ENCODE peak calls at places on chromosome 7, in five cellular contexts. One of them, this sample, is unnamed.

GRCh38 chr7:108203433-108204002 is 73.4 kb upstream of the LAMB4 start:
- DNase-seq in astrocyte of the spinal cord: no peak
- DNase-seq in spleen: no peak
- DNase-seq in stomach: no peak
- DNase-seq in mammary epithelial cell: no peak
- DNase-seq in this sample: no peak

GRCh38 chr7:9149499-9150082 is 716.2 kb downstream of the NXPH1 start:
- DNase-seq in astrocyte of the spinal cord: peak
- DNase-seq in spleen: no peak
- DNase-seq in stomach: no peak
- DNase-seq in mammary epithelial cell: peak
- DNase-seq in this sample: no peak

GRCh38 chr7:128266891-128267839 is 26.1 kb downstream of the LEP start:
- DNase-seq in astrocyte of the spinal cord: peak
- DNase-seq in spleen: no peak
- DNase-seq in stomach: peak
- DNase-seq in mammary epithelial cell: peak
- DNase-seq in this sample: peak

GRCh38 chr7:92366730-92367129 is 80.6 kb upstream of the GATAD1 start:
- DNase-seq in astrocyte of the spinal cord: no peak
- DNase-seq in spleen: no peak
- DNase-seq in stomach: no peak
- DNase-seq in mammary epithelial cell: no peak
- DNase-seq in this sample: peak

GRCh38 chr7:139043823-139044812 is 8.3 kb upstream of the ZC3HAV1L start:
- DNase-seq in astrocyte of the spinal cord: no peak
- DNase-seq in spleen: no peak
- DNase-seq in stomach: peak
- DNase-seq in mammary epithelial cell: peak
- DNase-seq in this sample: no peak

GRCh38 chr7:41861642-41862041 is 158.8 kb upstream of the INHBA start:
- DNase-seq in astrocyte of the spinal cord: no peak
- DNase-seq in spleen: no peak
- DNase-seq in stomach: no peak
- DNase-seq in mammary epithelial cell: no peak
- DNase-seq in this sample: no peak

GRCh38 chr7:65454479-65454878 is 80.8 kb downstream of the ZNF92 start:
- DNase-seq in astrocyte of the spinal cord: no peak
- DNase-seq in spleen: no peak
- DNase-seq in stomach: no peak
- DNase-seq in mammary epithelial cell: no peak
- DNase-seq in this sample: no peak

GRCh38 chr7:131507592-131508331 is 48.7 kb downstream of the PODXL start:
- DNase-seq in astrocyte of the spinal cord: peak
- DNase-seq in spleen: peak
- DNase-seq in stomach: peak
- DNase-seq in mammary epithelial cell: peak
- DNase-seq in this sample: peak

GRCh38 chr7:87148332-87148955 is 3.8 kb upstream of the DMTF1 start:
- DNase-seq in astrocyte of the spinal cord: peak
- DNase-seq in spleen: no peak
- DNase-seq in stomach: no peak
- DNase-seq in mammary epithelial cell: peak
- DNase-seq in this sample: peak

GRCh38 chr7:39700932-39701331 is 77.6 kb downstream of the RALA start:
- DNase-seq in astrocyte of the spinal cord: no peak
- DNase-seq in spleen: no peak
- DNase-seq in stomach: no peak
- DNase-seq in mammary epithelial cell: no peak
- DNase-seq in this sample: no peak

GRCh38 chr7:137936509-137937201 is 65.2 kb downstream of the CREB3L2 start:
- DNase-seq in astrocyte of the spinal cord: no peak
- DNase-seq in spleen: no peak
- DNase-seq in stomach: no peak
- DNase-seq in mammary epithelial cell: no peak
- DNase-seq in this sample: no peak

GRCh38 chr7:43761382-43761781 is 2.9 kb downstream of the BLVRA start:
- DNase-seq in astrocyte of the spinal cord: no peak
- DNase-seq in spleen: no peak
- DNase-seq in stomach: no peak
- DNase-seq in mammary epithelial cell: no peak
- DNase-seq in this sample: no peak

GRCh38 chr7:43758861-43759683 is 592 bp downstream of the BLVRA start:
- DNase-seq in astrocyte of the spinal cord: peak
- DNase-seq in spleen: peak
- DNase-seq in stomach: peak
- DNase-seq in mammary epithelial cell: peak
- DNase-seq in this sample: peak

GRCh38 chr7:43756368-43757072 is 2.0 kb upstream of the BLVRA start:
- DNase-seq in astrocyte of the spinal cord: peak
- DNase-seq in spleen: no peak
- DNase-seq in stomach: no peak
- DNase-seq in mammary epithelial cell: peak
- DNase-seq in this sample: peak

GRCh38 chr7:43757073-43757720 is 1.3 kb upstream of the BLVRA start:
- DNase-seq in astrocyte of the spinal cord: no peak
- DNase-seq in spleen: no peak
- DNase-seq in stomach: no peak
- DNase-seq in mammary epithelial cell: no peak
- DNase-seq in this sample: no peak

DNA sequence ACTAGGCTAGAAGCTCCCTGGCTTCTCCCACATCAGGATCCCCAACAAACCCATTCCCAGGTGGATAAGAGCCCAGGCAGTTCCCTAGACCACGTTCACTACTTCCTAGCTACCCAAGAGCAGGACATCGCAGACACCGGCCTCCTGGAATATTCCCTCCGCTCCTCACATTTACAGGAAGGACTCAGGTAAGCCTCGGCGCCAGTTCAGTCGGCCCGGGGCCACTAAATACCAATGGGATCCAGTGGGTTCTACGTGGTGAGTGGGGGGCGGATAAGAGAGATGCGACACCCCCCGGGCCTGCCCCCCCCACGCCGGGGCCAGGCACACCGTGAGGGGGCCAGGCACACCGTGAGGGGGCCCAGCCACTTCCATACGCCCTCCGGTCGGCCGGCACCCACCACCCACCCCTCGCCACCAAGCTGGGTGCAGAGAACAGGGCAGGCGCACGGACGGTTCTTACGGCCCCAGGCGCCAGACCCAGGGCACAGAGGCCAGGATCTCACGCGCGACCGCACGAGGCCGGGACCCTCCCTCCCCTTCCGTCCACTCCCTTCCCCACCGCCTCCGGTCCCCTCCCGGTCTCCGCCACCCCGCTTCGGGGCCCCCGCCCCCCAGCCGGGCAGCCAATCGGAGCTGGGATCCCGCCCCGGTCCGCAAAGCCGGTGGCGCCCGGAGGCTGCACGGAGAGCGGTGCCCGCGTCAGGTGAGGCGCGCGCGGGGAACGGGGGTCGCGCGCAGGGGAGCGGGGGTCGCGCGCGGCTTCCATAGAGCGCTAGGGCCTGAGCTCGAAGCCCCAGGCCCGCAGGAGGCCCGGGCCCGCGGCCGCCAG is at the start of gene BLVRA:
- DNase-seq in astrocyte of the spinal cord: peak
- DNase-seq in spleen: peak
- DNase-seq in stomach: peak
- DNase-seq in mammary epithelial cell: peak
- DNase-seq in this sample: peak
- TF ChIP-seq CTCF in astrocyte of the spinal cord: no peak
- TF ChIP-seq CTCF in spleen: no peak
- TF ChIP-seq CTCF in stomach: no peak
- TF ChIP-seq CTCF in mammary epithelial cell: no peak
- TF ChIP-seq CTCF in this sample: no peak

GRCh38 chr7:73646785-73647724 is 20.6 kb upstream of the VPS37D start:
- DNase-seq in astrocyte of the spinal cord: no peak
- DNase-seq in spleen: no peak
- DNase-seq in stomach: no peak
- DNase-seq in mammary epithelial cell: no peak
- DNase-seq in this sample: no peak
- H3K4me3 ChIP-seq in astrocyte of the spinal cord: no peak
- H3K4me3 ChIP-seq in spleen: no peak
- H3K4me3 ChIP-seq in stomach: peak
- H3K4me3 ChIP-seq in mammary epithelial cell: no peak
- H3K4me3 ChIP-seq in this sample: no peak

DNA sequence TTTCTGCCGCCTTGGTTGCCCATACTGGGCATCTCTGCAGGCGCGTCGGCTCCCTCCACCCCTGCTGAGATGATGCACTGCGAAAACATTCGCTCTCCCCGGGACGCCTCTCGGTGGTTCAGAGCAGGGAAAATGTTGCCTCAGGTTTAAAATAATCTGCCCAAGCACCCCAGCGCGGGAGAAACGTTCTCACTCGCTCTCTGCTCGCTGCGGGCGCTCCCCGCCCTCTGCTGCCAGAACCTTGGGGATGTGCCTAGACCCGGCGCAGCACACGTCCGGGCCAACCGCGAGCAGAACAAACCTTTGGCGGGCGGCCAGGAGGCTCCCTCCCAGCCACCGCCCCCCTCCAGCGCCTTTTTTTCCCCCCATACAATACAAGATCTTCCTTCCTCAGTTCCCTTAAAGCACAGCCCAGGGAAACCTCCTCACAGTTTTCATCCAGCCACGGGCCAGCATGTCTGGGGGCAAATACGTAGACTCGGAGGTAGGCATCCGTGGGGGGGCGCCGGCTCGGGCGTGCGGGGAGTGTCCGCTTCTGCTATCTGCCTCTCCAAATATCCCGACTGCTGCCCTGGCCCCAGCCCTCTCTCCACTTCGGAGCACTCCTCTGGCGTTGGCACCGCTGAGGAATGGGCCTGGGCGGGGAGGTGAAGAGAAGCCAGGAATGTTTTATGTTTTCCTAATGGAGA is at the start of gene CAV1:
- DNase-seq in astrocyte of the spinal cord: peak
- DNase-seq in spleen: peak
- DNase-seq in stomach: peak
- DNase-seq in mammary epithelial cell: peak
- DNase-seq in this sample: peak
- TF ChIP-seq CTCF in astrocyte of the spinal cord: peak
- TF ChIP-seq CTCF in spleen: no peak
- TF ChIP-seq CTCF in stomach: no peak
- TF ChIP-seq CTCF in mammary epithelial cell: no peak
- TF ChIP-seq CTCF in this sample: peak

DNA sequence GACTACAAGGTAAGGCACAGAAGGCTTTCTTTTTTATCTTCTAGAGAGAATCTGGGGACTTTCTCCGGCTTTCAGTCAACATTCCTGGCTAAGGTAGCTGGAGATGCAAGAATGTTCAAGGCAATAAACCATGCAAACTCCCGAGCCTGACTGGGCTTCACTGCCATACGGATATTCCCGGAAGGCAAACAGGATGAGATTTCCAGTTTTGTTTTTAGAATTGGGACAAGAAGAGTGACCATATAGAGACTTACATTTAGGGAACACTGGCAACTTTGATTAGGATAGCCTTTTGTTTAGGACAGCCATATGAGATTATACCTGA is 269 bp downstream of the CALD1 start:
- DNase-seq in astrocyte of the spinal cord: no peak
- DNase-seq in spleen: no peak
- DNase-seq in stomach: no peak
- DNase-seq in mammary epithelial cell: no peak
- DNase-seq in this sample: no peak
- H3K4me3 ChIP-seq in astrocyte of the spinal cord: peak
- H3K4me3 ChIP-seq in spleen: peak
- H3K4me3 ChIP-seq in stomach: peak
- H3K4me3 ChIP-seq in mammary epithelial cell: peak
- H3K4me3 ChIP-seq in this sample: peak

GRCh38 chr7:44764665-44765578 is 16.3 kb downstream of the ZMIZ2 start:
- DNase-seq in astrocyte of the spinal cord: no peak
- DNase-seq in spleen: no peak
- DNase-seq in stomach: no peak
- DNase-seq in mammary epithelial cell: no peak
- DNase-seq in this sample: no peak
- TF ChIP-seq CTCF in astrocyte of the spinal cord: no peak
- TF ChIP-seq CTCF in spleen: no peak
- TF ChIP-seq CTCF in stomach: no peak
- TF ChIP-seq CTCF in mammary epithelial cell: no peak
- TF ChIP-seq CTCF in this sample: no peak

DNA sequence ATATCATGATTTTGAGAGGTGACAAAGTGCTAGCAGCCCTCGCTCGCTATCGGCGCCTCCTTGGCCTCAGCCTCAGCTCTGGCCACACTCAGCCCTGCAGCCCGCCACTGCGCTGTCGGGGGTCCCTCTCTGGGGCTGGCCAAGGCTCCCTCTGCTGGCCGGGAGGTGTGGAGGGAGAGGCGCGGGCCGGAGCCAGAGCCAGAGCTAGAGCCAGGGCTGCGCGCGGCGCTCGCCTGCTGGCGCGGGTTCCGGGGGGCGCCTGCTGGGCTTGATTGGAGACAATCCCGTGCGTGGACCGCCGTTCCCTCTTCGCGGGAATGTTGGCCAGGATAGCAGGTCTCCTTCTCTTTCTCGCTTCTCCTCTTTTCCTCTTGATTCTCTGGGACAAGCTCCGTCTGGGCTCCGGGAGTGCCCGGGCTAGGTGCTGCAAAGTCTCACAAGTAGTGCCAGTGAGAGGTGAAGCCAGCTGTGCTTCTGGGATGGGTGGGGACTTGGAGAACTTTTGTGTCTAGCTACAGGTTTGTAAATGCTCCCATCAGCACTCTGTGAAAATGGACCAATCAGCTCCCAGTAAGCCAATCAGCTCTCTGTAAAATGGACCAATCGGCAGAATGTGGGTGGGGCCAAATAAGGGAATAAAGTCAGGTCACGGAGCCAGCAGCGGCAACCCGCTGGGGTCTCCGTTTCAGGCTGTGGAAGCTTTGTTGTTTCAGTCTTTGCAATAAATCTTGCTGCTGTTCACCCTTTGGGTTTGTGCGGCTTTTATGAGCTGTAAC is 43.4 kb upstream of the ELMO1 start:
- DNase-seq in astrocyte of the spinal cord: no peak
- DNase-seq in spleen: no peak
- DNase-seq in stomach: no peak
- DNase-seq in mammary epithelial cell: no peak
- DNase-seq in this sample: no peak
- H3K4me3 ChIP-seq in astrocyte of the spinal cord: no peak
- H3K4me3 ChIP-seq in spleen: no peak
- H3K4me3 ChIP-seq in stomach: no peak
- H3K4me3 ChIP-seq in mammary epithelial cell: no peak
- H3K4me3 ChIP-seq in this sample: no peak

GRCh38 chr7:11748884-11749283 is 83.1 kb downstream of the THSD7A start:
- DNase-seq in astrocyte of the spinal cord: no peak
- DNase-seq in spleen: no peak
- DNase-seq in stomach: no peak
- DNase-seq in mammary epithelial cell: no peak
- DNase-seq in this sample: no peak
- TF ChIP-seq CTCF in astrocyte of the spinal cord: no peak
- TF ChIP-seq CTCF in spleen: no peak
- TF ChIP-seq CTCF in stomach: no peak
- TF ChIP-seq CTCF in mammary epithelial cell: no peak
- TF ChIP-seq CTCF in this sample: no peak

GRCh38 chr7:2864204-2864985 is 20.3 kb upstream of the GNA12 start:
- DNase-seq in astrocyte of the spinal cord: no peak
- DNase-seq in spleen: no peak
- DNase-seq in stomach: no peak
- DNase-seq in mammary epithelial cell: peak
- DNase-seq in this sample: no peak
- H3K4me3 ChIP-seq in astrocyte of the spinal cord: no peak
- H3K4me3 ChIP-seq in spleen: no peak
- H3K4me3 ChIP-seq in stomach: no peak
- H3K4me3 ChIP-seq in mammary epithelial cell: no peak
- H3K4me3 ChIP-seq in this sample: peak

This sample was measured in fibroblast of the aortic adventitia.